ENCODE peak calls at places on chromosome 7, in ten cellular contexts. One of them, this sample, is unnamed.

GRCh38 chr7:48337781-48338180 is 166.5 kb downstream of the ABCA13 start:
- DNase-seq in HS-27A: no peak
- DNase-seq in fibroblast of the aortic adventitia: no peak
- DNase-seq in H7: no peak
- DNase-seq in left ventricle myocardium inferior: no peak
- DNase-seq in ovary: no peak
- DNase-seq in naive B cell: no peak
- DNase-seq in LoVo: no peak
- DNase-seq in iris pigment epithelial cell: no peak
- DNase-seq in NCI-H1105: no peak
- DNase-seq in this sample: no peak

GRCh38 chr7:40799-41750 is 151.3 kb upstream of the FAM20C start:
- DNase-seq in HS-27A: no peak
- DNase-seq in fibroblast of the aortic adventitia: no peak
- DNase-seq in H7: no peak
- DNase-seq in left ventricle myocardium inferior: no peak
- DNase-seq in ovary: peak; percentile 11
- DNase-seq in naive B cell: no peak
- DNase-seq in LoVo: no peak
- DNase-seq in iris pigment epithelial cell: no peak
- DNase-seq in NCI-H1105: no peak
- DNase-seq in this sample: no peak

GRCh38 chr7:134024729-134025128 is 102.4 kb upstream of the LRGUK start:
- DNase-seq in HS-27A: no peak
- DNase-seq in fibroblast of the aortic adventitia: peak; percentile 43
- DNase-seq in H7: no peak
- DNase-seq in left ventricle myocardium inferior: no peak
- DNase-seq in ovary: no peak
- DNase-seq in naive B cell: no peak
- DNase-seq in LoVo: no peak
- DNase-seq in iris pigment epithelial cell: peak; percentile 4
- DNase-seq in NCI-H1105: no peak
- DNase-seq in this sample: no peak

GRCh38 chr7:101507791-101508252 is 121.3 kb downstream of the MYL10 start:
- DNase-seq in HS-27A: no peak
- DNase-seq in fibroblast of the aortic adventitia: peak; percentile 36
- DNase-seq in H7: peak; percentile 82
- DNase-seq in left ventricle myocardium inferior: no peak
- DNase-seq in ovary: peak; percentile 26
- DNase-seq in naive B cell: peak; percentile 46
- DNase-seq in LoVo: peak; percentile 71
- DNase-seq in iris pigment epithelial cell: peak; percentile 16
- DNase-seq in NCI-H1105: peak; percentile 77
- DNase-seq in this sample: peak; percentile 51

GRCh38 chr7:1197997-1198632 is 34.6 kb upstream of the UNCX start:
- DNase-seq in HS-27A: no peak
- DNase-seq in fibroblast of the aortic adventitia: peak; percentile 39
- DNase-seq in H7: no peak
- DNase-seq in left ventricle myocardium inferior: no peak
- DNase-seq in ovary: no peak
- DNase-seq in naive B cell: no peak
- DNase-seq in LoVo: peak; percentile 73
- DNase-seq in iris pigment epithelial cell: peak; percentile 93
- DNase-seq in NCI-H1105: no peak
- DNase-seq in this sample: peak; percentile 65

GRCh38 chr7:100122067-100122466 is 2.6 kb downstream of the CNPY4 start:
- DNase-seq in HS-27A: no peak
- DNase-seq in fibroblast of the aortic adventitia: no peak
- DNase-seq in H7: peak; percentile 41
- DNase-seq in left ventricle myocardium inferior: no peak
- DNase-seq in ovary: no peak
- DNase-seq in naive B cell: no peak
- DNase-seq in LoVo: no peak
- DNase-seq in iris pigment epithelial cell: no peak
- DNase-seq in NCI-H1105: peak; percentile 74
- DNase-seq in this sample: no peak

GRCh38 chr7:44881066-44881600 is 4.2 kb downstream of the PURB start:
- DNase-seq in HS-27A: no peak
- DNase-seq in fibroblast of the aortic adventitia: no peak
- DNase-seq in H7: no peak
- DNase-seq in left ventricle myocardium inferior: no peak
- DNase-seq in ovary: no peak
- DNase-seq in naive B cell: no peak
- DNase-seq in LoVo: no peak
- DNase-seq in iris pigment epithelial cell: no peak
- DNase-seq in NCI-H1105: no peak
- DNase-seq in this sample: peak; percentile 40

GRCh38 chr7:82507976-82508677 is 64.5 kb upstream of the CACNA2D1 start:
- DNase-seq in HS-27A: no peak
- DNase-seq in fibroblast of the aortic adventitia: no peak
- DNase-seq in H7: peak; percentile 73
- DNase-seq in left ventricle myocardium inferior: no peak
- DNase-seq in ovary: no peak
- DNase-seq in naive B cell: no peak
- DNase-seq in LoVo: no peak
- DNase-seq in iris pigment epithelial cell: no peak
- DNase-seq in NCI-H1105: peak; percentile 85
- DNase-seq in this sample: no peak

GRCh38 chr7:151249732-151250072 is 1.2 kb upstream of the SMARCD3 start:
- DNase-seq in HS-27A: no peak
- DNase-seq in fibroblast of the aortic adventitia: peak; percentile 62
- DNase-seq in H7: peak; percentile 90
- DNase-seq in left ventricle myocardium inferior: peak; percentile 71
- DNase-seq in ovary: peak; percentile 78
- DNase-seq in naive B cell: no peak
- DNase-seq in LoVo: no peak
- DNase-seq in iris pigment epithelial cell: peak; percentile 39
- DNase-seq in NCI-H1105: no peak
- DNase-seq in this sample: peak; percentile 76

GRCh38 chr7:15288746-15289145 is 273.1 kb downstream of the AGMO start:
- DNase-seq in HS-27A: no peak
- DNase-seq in fibroblast of the aortic adventitia: peak; percentile 93
- DNase-seq in H7: no peak
- DNase-seq in left ventricle myocardium inferior: no peak
- DNase-seq in ovary: no peak
- DNase-seq in naive B cell: no peak
- DNase-seq in LoVo: no peak
- DNase-seq in iris pigment epithelial cell: no peak
- DNase-seq in NCI-H1105: no peak
- DNase-seq in this sample: peak; percentile 40

GRCh38 chr7:51027256-51028127 is 244.8 kb upstream of the GRB10 start:
- DNase-seq in HS-27A: no peak
- DNase-seq in fibroblast of the aortic adventitia: no peak
- DNase-seq in H7: no peak
- DNase-seq in left ventricle myocardium inferior: no peak
- DNase-seq in ovary: no peak
- DNase-seq in naive B cell: no peak
- DNase-seq in LoVo: no peak
- DNase-seq in iris pigment epithelial cell: no peak
- DNase-seq in NCI-H1105: no peak
- DNase-seq in this sample: no peak